ENCODE peak calls at places on chromosomes 13 and 19, in nine cellular contexts. One of them, this sample, is unnamed.

GRCh38 chr19:12205296-12205695 is 42.4 kb downstream of the ZNF136 start:
- ATAC-seq in Right ventricle myocardium inferior: no peak
- ATAC-seq in heart left ventricle: no peak
- ATAC-seq in HepG2: no peak
- ATAC-seq in pancreas: no peak
- ATAC-seq in naive thymus-derived CD8-positive, alpha-beta T cell: no peak
- ATAC-seq in Right ventricle myocardium superior: no peak
- ATAC-seq in right cardiac atrium: no peak
- ATAC-seq in heart right ventricle: no peak
- ATAC-seq in this sample: no peak

GRCh38 chr13:35926859-35927530 is 204.2 kb downstream of the DCLK1 start:
- ATAC-seq in Right ventricle myocardium superior: no peak
- ATAC-seq in Right ventricle myocardium inferior: peak
- ATAC-seq in heart right ventricle: peak
- ATAC-seq in HepG2: no peak
- ATAC-seq in naive thymus-derived CD8-positive, alpha-beta T cell: no peak
- ATAC-seq in pancreas: no peak
- ATAC-seq in right cardiac atrium: no peak
- ATAC-seq in heart left ventricle: no peak
- ATAC-seq in this sample: peak

GRCh38 chr19:51739466-51740213 is 12.0 kb downstream of the FPR1 start:
- ATAC-seq in HepG2: no peak
- ATAC-seq in heart left ventricle: no peak
- ATAC-seq in pancreas: no peak
- ATAC-seq in Right ventricle myocardium inferior: no peak
- ATAC-seq in Right ventricle myocardium superior: no peak
- ATAC-seq in right cardiac atrium: no peak
- ATAC-seq in heart right ventricle: no peak
- ATAC-seq in naive thymus-derived CD8-positive, alpha-beta T cell: no peak
- ATAC-seq in this sample: no peak

GRCh38 chr19:35742121-35742724 is at the start of gene IGFLR1:
- ATAC-seq in heart right ventricle: no peak
- ATAC-seq in Right ventricle myocardium inferior: no peak
- ATAC-seq in pancreas: no peak
- ATAC-seq in right cardiac atrium: no peak
- ATAC-seq in heart left ventricle: no peak
- ATAC-seq in HepG2: no peak
- ATAC-seq in Right ventricle myocardium superior: no peak
- ATAC-seq in naive thymus-derived CD8-positive, alpha-beta T cell: no peak
- ATAC-seq in this sample: no peak

GRCh38 chr13:37313383-37313782 is 207.9 kb upstream of the CSNK1A1L start:
- ATAC-seq in naive thymus-derived CD8-positive, alpha-beta T cell: no peak
- ATAC-seq in Right ventricle myocardium superior: no peak
- ATAC-seq in heart right ventricle: no peak
- ATAC-seq in HepG2: no peak
- ATAC-seq in heart left ventricle: no peak
- ATAC-seq in Right ventricle myocardium inferior: no peak
- ATAC-seq in pancreas: no peak
- ATAC-seq in right cardiac atrium: no peak
- ATAC-seq in this sample: no peak

GRCh38 chr19:54660306-54660705 is 2.5 kb upstream of the LILRB4 start:
- ATAC-seq in naive thymus-derived CD8-positive, alpha-beta T cell: no peak
- ATAC-seq in heart right ventricle: no peak
- ATAC-seq in heart left ventricle: no peak
- ATAC-seq in Right ventricle myocardium inferior: no peak
- ATAC-seq in right cardiac atrium: no peak
- ATAC-seq in Right ventricle myocardium superior: peak
- ATAC-seq in pancreas: no peak
- ATAC-seq in HepG2: no peak
- ATAC-seq in this sample: no peak

GRCh38 chr19:47613165-47614146 is 4.5 kb downstream of the BICRA start:
- ATAC-seq in naive thymus-derived CD8-positive, alpha-beta T cell: no peak
- ATAC-seq in pancreas: no peak
- ATAC-seq in HepG2: no peak
- ATAC-seq in heart right ventricle: no peak
- ATAC-seq in right cardiac atrium: no peak
- ATAC-seq in Right ventricle myocardium superior: no peak
- ATAC-seq in heart left ventricle: no peak
- ATAC-seq in Right ventricle myocardium inferior: no peak
- ATAC-seq in this sample: no peak

GRCh38 chr19:17121736-17122293 is 46.2 kb downstream of the MYO9B start:
- ATAC-seq in right cardiac atrium: no peak
- ATAC-seq in naive thymus-derived CD8-positive, alpha-beta T cell: no peak
- ATAC-seq in Right ventricle myocardium superior: no peak
- ATAC-seq in heart right ventricle: no peak
- ATAC-seq in HepG2: no peak
- ATAC-seq in pancreas: no peak
- ATAC-seq in heart left ventricle: no peak
- ATAC-seq in Right ventricle myocardium inferior: no peak
- ATAC-seq in this sample: no peak

GRCh38 chr13:106262886-106263285 is 272.6 kb downstream of the EFNB2 start:
- ATAC-seq in heart right ventricle: no peak
- ATAC-seq in naive thymus-derived CD8-positive, alpha-beta T cell: no peak
- ATAC-seq in Right ventricle myocardium superior: no peak
- ATAC-seq in right cardiac atrium: no peak
- ATAC-seq in HepG2: no peak
- ATAC-seq in pancreas: no peak
- ATAC-seq in Right ventricle myocardium inferior: no peak
- ATAC-seq in heart left ventricle: no peak
- ATAC-seq in this sample: no peak

GRCh38 chr19:47479701-47480503 is 4.1 kb downstream of the KPTN start:
- ATAC-seq in right cardiac atrium: peak
- ATAC-seq in HepG2: no peak
- ATAC-seq in naive thymus-derived CD8-positive, alpha-beta T cell: no peak
- ATAC-seq in heart right ventricle: no peak
- ATAC-seq in Right ventricle myocardium inferior: no peak
- ATAC-seq in pancreas: no peak
- ATAC-seq in heart left ventricle: peak
- ATAC-seq in Right ventricle myocardium superior: no peak
- ATAC-seq in this sample: no peak

GRCh38 chr19:518292-519231 is 11.3 kb downstream of the TPGS1 start:
- ATAC-seq in heart left ventricle: peak
- ATAC-seq in naive thymus-derived CD8-positive, alpha-beta T cell: peak
- ATAC-seq in pancreas: no peak
- ATAC-seq in heart right ventricle: peak
- ATAC-seq in Right ventricle myocardium inferior: no peak
- ATAC-seq in HepG2: peak
- ATAC-seq in right cardiac atrium: peak
- ATAC-seq in Right ventricle myocardium superior: no peak
- ATAC-seq in this sample: peak

GRCh38 chr13:96052655-96053002 is 572 bp downstream of the UGGT2 start:
- ATAC-seq in right cardiac atrium: peak
- ATAC-seq in heart left ventricle: peak
- ATAC-seq in naive thymus-derived CD8-positive, alpha-beta T cell: no peak
- ATAC-seq in Right ventricle myocardium superior: peak
- ATAC-seq in HepG2: peak
- ATAC-seq in heart right ventricle: peak
- ATAC-seq in pancreas: peak
- ATAC-seq in Right ventricle myocardium inferior: peak
- ATAC-seq in this sample: peak

GRCh38 chr19:47581605-47582319 is 8.8 kb upstream of the ZNF541 start:
- ATAC-seq in Right ventricle myocardium inferior: no peak
- ATAC-seq in Right ventricle myocardium superior: no peak
- ATAC-seq in right cardiac atrium: no peak
- ATAC-seq in heart right ventricle: no peak
- ATAC-seq in pancreas: no peak
- ATAC-seq in naive thymus-derived CD8-positive, alpha-beta T cell: no peak
- ATAC-seq in HepG2: no peak
- ATAC-seq in heart left ventricle: no peak
- ATAC-seq in this sample: no peak

GRCh38 chr19:6697291-6697690 is 23.2 kb downstream of the C3 start:
- ATAC-seq in Right ventricle myocardium superior: no peak
- ATAC-seq in right cardiac atrium: no peak
- ATAC-seq in pancreas: no peak
- ATAC-seq in naive thymus-derived CD8-positive, alpha-beta T cell: no peak
- ATAC-seq in Right ventricle myocardium inferior: no peak
- ATAC-seq in heart left ventricle: no peak
- ATAC-seq in heart right ventricle: no peak
- ATAC-seq in HepG2: no peak
- ATAC-seq in this sample: no peak